ENCODE peak calls at places on chromosome 6, in nine cellular contexts. V, X, N, H, D, P, B, T and F are unnamed samples. For H3K4me1, the result is how much of the 10 kb centered on the place peaks cover.

GRCh38 chr6:126060400-126060799 is 74.1 kb downstream of the TRMT11 start:
- DNase-seq in N (no peak), H (no peak), B (no peak), T (no peak), V (no peak), X (no peak), P (no peak), D (peak), F (no peak)

GRCh38 chr6:378090-378957 is 13.2 kb upstream of the IRF4 start:
- DNase-seq in H (no peak), N (no peak), X (no peak), P (no peak), V (no peak), B (no peak), D (no peak), T (no peak), F (no peak)

GRCh38 chr6:28816909-28817807 is 106.6 kb downstream of the TRIM27 start:
- DNase-seq in X (peak), H (peak), D (peak), T (peak), B (no peak), V (peak), N (peak), P (peak), F (peak)

GRCh38 chr6:31734703-31735500 is 1.4 kb downstream of the CLIC1 start:
- DNase-seq in X (peak), H (peak), B (no peak), P (peak), V (peak), D (peak), T (peak), N (peak), F (peak)

GRCh38 chr6:157665172-157665571 is 157.9 kb upstream of the SNX9 start:
- DNase-seq in P (no peak), H (no peak), D (no peak), T (no peak), X (no peak), B (no peak), N (no peak), V (no peak), F (no peak)

GRCh38 chr6:22612241-22612640 is 42.9 kb downstream of the HDGFL1 start:
- DNase-seq in N (no peak), T (no peak), X (peak), P (no peak), H (no peak), V (no peak), D (no peak), B (peak), F (no peak)

GRCh38 chr6:37324131-37325033 is 29.4 kb upstream of the RNF8 start:
- DNase-seq in D (no peak), P (peak), B (no peak), V (no peak), X (peak), H (no peak), T (no peak), N (peak), F (no peak)

GRCh38 chr6:153965996-153966395 is 73.0 kb upstream of the OPRM1 start:
- DNase-seq in V (no peak), T (no peak), H (no peak), X (no peak), D (no peak), P (peak), B (no peak), N (peak), F (no peak)

GRCh38 chr6:14275493-14275851 is 157.9 kb downstream of the CD83 start:
- DNase-seq in N (peak), B (no peak), T (no peak), H (no peak), V (no peak), D (no peak), X (peak), P (peak), F (peak)

GRCh38 chr6:95802978-95803377 is 212.8 kb upstream of the FUT9 start:
- DNase-seq in V (no peak), D (no peak), P (no peak), H (peak), N (no peak), B (no peak), X (no peak), T (no peak), F (no peak)

GRCh38 chr6:154379585-154379984 is 23.0 kb upstream of the IPCEF1 start:
- DNase-seq in V (no peak), X (no peak), P (no peak), T (no peak), D (no peak), N (no peak), H (no peak), B (no peak), F (no peak)

GRCh38 chr6:64679411-64679810 is 1027.6 kb downstream of the EYS start:
- DNase-seq in V (no peak), B (no peak), D (no peak), P (no peak), H (no peak), T (no peak), X (no peak), N (no peak), F (no peak)

GRCh38 chr6:43981363-43981990 is 145.8 kb downstream of the MRPL14 start:
- DNase-seq in H (no peak), B (peak), V (no peak), X (no peak), D (no peak), T (no peak), N (no peak), P (no peak), F (peak)

GRCh38 chr6:74357329-74357728 is 661.3 kb downstream of the CD109 start:
- DNase-seq in T (no peak), D (no peak), N (peak), X (peak), P (peak), V (no peak), B (no peak), H (no peak), F (no peak)

GRCh38 chr6:96234476-96234875 is 218.7 kb downstream of the FUT9 start:
- DNase-seq in N (peak), B (no peak), T (no peak), X (no peak), P (no peak), H (no peak), D (no peak), V (no peak), F (no peak)

GRCh38 chr6:4521070-4521469 is 255.1 kb upstream of the CDYL start:
- DNase-seq in N (no peak), H (no peak), D (no peak), B (no peak), V (no peak), T (no peak), P (no peak), X (no peak), F (no peak)

GRCh38 chr6:38435330-38435729 is 204.4 kb downstream of the BTBD9 start:
- DNase-seq in T (no peak), X (no peak), P (no peak), D (no peak), B (no peak), V (no peak), N (no peak), H (no peak), F (no peak)

GRCh38 chr6:20969551-20969950 is 435.3 kb downstream of the CDKAL1 start:
- DNase-seq in B (no peak), D (no peak), H (no peak), P (no peak), V (no peak), N (no peak), T (no peak), X (no peak), F (no peak)

GRCh38 chr6:8904754-8905153 is 469.4 kb upstream of the SLC35B3 start:
- DNase-seq in N (no peak), B (peak), H (peak), D (peak), V (peak), X (no peak), T (no peak), P (no peak), F (peak)

GRCh38 chr6:87730310-87730709 is 28.3 kb upstream of the AKIRIN2 start:
- DNase-seq in T (no peak), H (no peak), X (peak), N (no peak), P (peak), D (peak), V (no peak), B (no peak), F (no peak)

GRCh38 chr6:45655630-45656422 is 278.1 kb upstream of the SUPT3H start:
- DNase-seq in B (no peak), N (peak), X (peak), T (no peak), D (no peak), V (no peak), P (peak), H (no peak), F (no peak)

GRCh38 chr6:105177521-105177920 is 2.3 kb downstream of the POPDC3 start:
- DNase-seq in B (no peak), X (no peak), H (no peak), V (no peak), N (no peak), T (no peak), P (no peak), D (no peak), F (no peak)

GRCh38 chr6:136920858-136921520 is 1.1 kb upstream of the SLC35D3 start:
- DNase-seq in D (no peak), X (no peak), B (peak), P (peak), N (no peak), T (no peak), H (peak), V (no peak), F (peak)

GRCh38 chr6:158518196-158519127 is 41.4 kb upstream of the TMEM181 start:
- DNase-seq in X (peak), B (peak), D (peak), P (peak), V (peak), H (peak), N (peak), T (peak), F (peak)

GRCh38 chr6:142838821-142839685 is 105.9 kb downstream of the HIVEP2 start:
- DNase-seq in V (no peak), D (peak), P (peak), B (no peak), X (peak), N (peak), T (no peak), H (no peak), F (no peak)

GRCh38 chr6:72246926-72247325 is 360.6 kb downstream of the RIMS1 start:
- DNase-seq in P (no peak), T (no peak), X (peak), D (peak), B (peak), V (no peak), H (peak), N (no peak), F (peak)

GRCh38 chr6:151056230-151056907 is 183.4 kb upstream of the AKAP12 start:
- DNase-seq in P (no peak), D (peak), B (no peak), X (no peak), H (no peak), V (no peak), N (no peak), T (no peak), F (no peak)

GRCh38 chr6:138592698-138593097 is 93.4 kb upstream of the NHSL1 start:
- DNase-seq in V (peak), P (no peak), B (no peak), T (no peak), H (no peak), D (no peak), X (no peak), N (no peak), F (no peak)

GRCh38 chr6:112620832-112621569 is 273.9 kb downstream of the RFPL4B start:
- DNase-seq in B (no peak), N (peak), H (no peak), T (no peak), D (no peak), V (no peak), P (no peak), X (peak), F (no peak)

GRCh38 chr6:15675537-15676170 is 12.8 kb upstream of the DTNBP1 start:
- DNase-seq in X (no peak), H (no peak), N (no peak), V (peak), P (no peak), B (no peak), T (no peak), D (no peak), F (no peak)

DNA sequence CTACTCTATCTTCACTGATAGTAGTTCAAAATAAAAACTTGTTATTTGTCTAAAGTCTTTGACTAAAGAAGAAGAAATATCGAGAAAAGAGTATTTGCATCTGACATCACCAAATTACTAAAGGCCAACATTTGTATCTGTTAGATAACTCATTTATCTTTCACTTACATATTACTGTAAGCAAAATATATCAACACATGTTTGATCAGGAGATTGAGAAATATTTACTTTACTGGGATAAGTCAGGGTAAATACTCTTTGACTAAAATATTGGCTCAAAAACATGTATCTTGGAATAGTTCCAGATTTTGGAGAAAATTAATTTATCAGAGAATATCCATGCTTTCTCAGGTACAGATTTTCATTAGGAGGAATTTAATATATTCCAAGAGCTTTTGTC is 306.0 kb downstream of the TENT5A start:
- DNase-seq in P (no peak), N (no peak), X (no peak), V (no peak), D (no peak), T (no peak), H (no peak), B (no peak), F (no peak)
- H3K4me1 ChIP-seq in P (under half), N (under half), X (under half), V (under half), D (under half), T (under half), H (under half), B (under half), F (under half)

DNA sequence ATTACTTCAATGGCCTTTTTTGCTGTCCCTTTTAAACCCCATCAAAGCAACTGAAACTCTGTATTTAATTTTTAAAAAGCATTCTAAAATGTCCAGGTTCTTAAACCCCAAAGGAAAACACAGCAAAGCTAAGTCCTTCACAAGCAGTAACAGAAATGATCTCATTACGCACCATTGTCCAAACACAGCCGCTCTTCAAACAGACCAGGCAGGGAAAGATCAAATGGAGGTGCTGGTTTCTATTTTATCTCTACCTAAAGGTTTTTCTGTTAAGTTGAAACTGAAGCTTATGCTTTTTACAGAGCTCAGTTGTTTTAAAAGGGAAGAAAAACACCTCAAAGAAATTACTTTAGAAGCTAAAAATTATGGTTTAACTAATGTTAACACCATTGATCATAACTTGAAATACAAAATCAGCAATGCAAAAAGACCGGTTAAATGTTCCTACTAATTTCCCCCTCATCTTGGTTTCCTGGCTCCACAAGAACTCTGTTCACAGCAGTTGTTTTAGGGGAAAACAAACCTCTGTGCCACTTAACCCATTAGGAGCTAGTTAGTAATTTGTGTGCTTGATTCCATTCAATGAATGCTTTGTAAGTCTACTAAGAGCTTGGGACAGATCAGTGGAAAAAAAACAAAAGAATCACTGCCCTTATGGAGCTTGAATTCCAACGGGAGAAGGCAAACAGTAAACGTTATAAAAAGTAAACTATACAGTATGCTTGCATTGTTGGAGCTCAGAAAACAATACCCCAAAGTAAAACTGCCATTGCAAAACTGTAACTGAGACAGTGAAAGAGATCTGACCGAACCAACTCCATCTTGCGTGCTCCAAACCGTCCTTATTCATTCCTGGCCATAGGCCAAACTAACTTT is 87.4 kb downstream of the CD24 start:
- DNase-seq in T (no peak), V (no peak), D (peak), B (no peak), P (no peak), H (peak), X (no peak), N (no peak), F (no peak)
- H3K4me3 ChIP-seq in T (no peak), V (no peak), D (peak), B (no peak), P (no peak), H (peak), X (no peak), N (no peak), F (peak)

GRCh38 chr6:122610690-122611455 is 668 bp downstream of the PKIB start:
- DNase-seq in T (no peak), P (peak), N (peak), V (no peak), B (peak), D (peak), X (no peak), H (peak), F (peak)
- H3K9ac ChIP-seq in T (peak), P (peak), N (peak), V (no peak), B (no peak), D (peak), X (peak), H (no peak), F (peak)

GRCh38 chr6:118974790-118975189 is 39.8 kb upstream of the MCM9 start:
- DNase-seq in B (no peak), N (no peak), H (no peak), T (no peak), X (no peak), D (no peak), V (no peak), P (no peak), F (no peak)

GRCh38 chr6:118970866-118971265 is 35.9 kb upstream of the MCM9 start:
- DNase-seq in N (no peak), T (no peak), B (no peak), X (no peak), D (no peak), V (no peak), P (no peak), H (no peak), F (no peak)

GRCh38 chr6:118967239-118967638 is 32.3 kb upstream of the MCM9 start:
- DNase-seq in B (no peak), D (no peak), H (no peak), X (no peak), V (no peak), P (no peak), T (no peak), N (no peak), F (no peak)

GRCh38 chr6:118968416-118968815 is 33.5 kb upstream of the MCM9 start:
- DNase-seq in H (peak), D (peak), N (no peak), V (peak), P (peak), T (no peak), B (no peak), X (peak), F (no peak)

DNA sequence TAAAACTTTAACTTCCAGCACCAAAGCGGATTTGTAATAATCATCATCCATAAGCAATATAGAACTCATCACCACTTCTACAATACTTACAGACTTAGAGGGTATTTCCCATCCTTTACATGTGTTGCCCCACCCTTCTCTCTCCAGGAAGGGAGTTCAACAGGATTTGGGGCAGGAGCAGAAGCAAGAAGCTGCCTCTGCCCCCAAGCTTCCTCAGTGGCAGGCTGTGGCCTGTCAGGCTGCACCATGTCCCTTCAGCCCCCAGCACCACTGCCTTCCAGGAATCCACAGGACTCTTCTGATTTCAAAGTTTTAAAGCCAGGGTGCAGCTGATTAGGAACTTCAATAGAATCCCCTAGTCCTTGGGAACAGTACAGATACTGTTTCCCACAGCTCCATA is 36.7 kb upstream of the MCM9 start:
- DNase-seq in T (no peak), D (no peak), B (no peak), V (no peak), H (no peak), X (no peak), P (no peak), N (no peak), F (no peak)
- H3K4me1 ChIP-seq in T (under half), D (under half), B (under half), V (under half), H (under half), X (under half), P (under half), N (under half), F (under half)

GRCh38 chr6:25641377-25641776 is 10.6 kb upstream of the SCGN start:
- DNase-seq in B (no peak), X (no peak), P (no peak), V (no peak), T (no peak), N (no peak), D (no peak), H (no peak), F (no peak)
- H3K4me3 ChIP-seq in B (no peak), X (no peak), P (no peak), V (no peak), T (no peak), N (no peak), D (peak), H (no peak), F (no peak)